ENCODE peak calls at places on chromosomes 5 and 9, in ten cellular contexts. P is SJSA1; G is RWPE1; S is GM03348; Q is neuronal stem cell; I is LoVo; B is PC-3; N is omental fat pad; A is stimulated activated CD8-positive, alpha-beta memory T cell treated with anti-CD3 and anti-CD28 coated beads, Interleukin-15, amount 100 ng/mL, for 24 hours; Y is Daoy. D is an unnamed sample.

GRCh38 chr9:105425817-105426433 is 21.9 kb upstream of the FSD1L start:
- DNase-seq in Q (no peak), S (peak), A (no peak), Y (no peak), B (peak), P (no peak), G (peak), I (no peak), N (no peak), D (no peak)

GRCh38 chr5:87151547-87151946 is 116.1 kb upstream of the RASA1 start:
- DNase-seq in A (no peak), P (no peak), S (peak), Y (peak), I (no peak), Q (no peak), N (no peak), B (peak), G (peak), D (no peak)

GRCh38 chr9:109497193-109498165 is 628 bp downstream of the PTPN3 start:
- DNase-seq in Q (no peak), I (peak), P (no peak), A (no peak), Y (peak), S (peak), N (no peak), G (peak), B (peak), D (no peak)

GRCh38 chr5:61048534-61048933 is 103.5 kb downstream of the NDUFAF2 start:
- DNase-seq in B (peak), S (peak), Q (no peak), I (peak), N (no peak), Y (peak), A (no peak), P (no peak), G (peak), D (no peak)

GRCh38 chr5:121396716-121397115 is 455.0 kb upstream of the FTMT start:
- DNase-seq in Y (no peak), P (no peak), I (no peak), B (peak), Q (no peak), A (no peak), N (no peak), S (no peak), G (no peak), D (no peak)

GRCh38 chr9:89408628-89409101 is 89.2 kb downstream of the SEMA4D start:
- DNase-seq in G (no peak), A (no peak), Q (no peak), B (peak), I (no peak), S (no peak), P (no peak), Y (peak), N (no peak), D (no peak)

GRCh38 chr9:81844131-81844567 is 84.1 kb upstream of the SPATA31D4 start:
- DNase-seq in P (no peak), I (no peak), B (peak), G (peak), Y (peak), S (no peak), A (no peak), Q (no peak), N (no peak), D (no peak)

GRCh38 chr5:112228672-112229071 is 190.4 kb downstream of the EPB41L4A start:
- DNase-seq in A (no peak), Y (peak), B (peak), G (peak), Q (no peak), P (no peak), S (peak), I (peak), N (no peak), D (peak)

GRCh38 chr5:9105851-9106250 is 440.0 kb downstream of the SEMA5A start:
- DNase-seq in Q (no peak), Y (no peak), N (no peak), A (no peak), S (no peak), P (peak), I (no peak), G (no peak), B (peak), D (no peak)

GRCh38 chr5:81315336-81315735 is 13.9 kb downstream of the ZCCHC9 start:
- DNase-seq in I (no peak), B (peak), P (no peak), A (no peak), N (no peak), S (peak), Q (no peak), Y (no peak), G (peak), D (no peak)

GRCh38 chr5:15821506-15821905 is 321.5 kb downstream of the FBXL7 start:
- DNase-seq in P (no peak), G (no peak), Q (no peak), Y (peak), I (no peak), A (no peak), S (peak), N (no peak), B (no peak), D (no peak)

GRCh38 chr5:26432393-26432792 is 606.0 kb downstream of the CDH9 start:
- DNase-seq in B (no peak), Y (no peak), S (no peak), P (no peak), N (no peak), G (no peak), Q (no peak), A (no peak), I (no peak), D (no peak)

GRCh38 chr9:119667163-119667562 is 297.9 kb upstream of the BRINP1 start:
- DNase-seq in Q (no peak), Y (no peak), G (no peak), A (no peak), S (no peak), N (no peak), P (no peak), I (no peak), B (no peak), D (no peak)

GRCh38 chr5:61941637-61942036 is 364.4 kb upstream of the KIF2A start:
- DNase-seq in N (no peak), P (no peak), Q (no peak), I (no peak), B (no peak), Y (no peak), A (no peak), S (peak), G (no peak), D (no peak)

GRCh38 chr9:19138084-19138483 is 10.8 kb upstream of the PLIN2 start:
- DNase-seq in N (no peak), S (no peak), G (no peak), Y (no peak), B (no peak), Q (no peak), A (no peak), P (no peak), I (no peak), D (no peak)

D was measured in islet precursor cell.